ENCODE peak calls at places on chromosomes 3 and 15, in eight cellular contexts. One of them, this sample, is unnamed.

GRCh38 chr3:122227036-122227781 is 43.7 kb downstream of the CASR start:
- DNase-seq in fibroblast of lung: no peak
- DNase-seq in uterus: no peak
- DNase-seq in Peyer's patch: no peak
- DNase-seq in PC-3: no peak
- DNase-seq in GM23248: no peak
- DNase-seq in SJSA1: no peak
- DNase-seq in lower lobe of right lung: no peak
- DNase-seq in this sample: no peak

GRCh38 chr3:48938156-48938555 is 19.5 kb downstream of the ARIH2 start:
- DNase-seq in PC-3: peak; percentile 67
- DNase-seq in uterus: no peak
- DNase-seq in fibroblast of lung: no peak
- DNase-seq in GM23248: no peak
- DNase-seq in lower lobe of right lung: no peak
- DNase-seq in SJSA1: no peak
- DNase-seq in Peyer's patch: no peak
- DNase-seq in this sample: no peak

GRCh38 chr3:192906940-192907339 is 10.7 kb downstream of the MB21D2 start:
- DNase-seq in Peyer's patch: no peak
- DNase-seq in lower lobe of right lung: no peak
- DNase-seq in SJSA1: no peak
- DNase-seq in fibroblast of lung: no peak
- DNase-seq in uterus: no peak
- DNase-seq in PC-3: peak; percentile 76
- DNase-seq in GM23248: no peak
- DNase-seq in this sample: no peak

GRCh38 chr15:88399021-88399685 is 68.0 kb downstream of the MRPL46 start:
- DNase-seq in Peyer's patch: no peak
- DNase-seq in GM23248: no peak
- DNase-seq in fibroblast of lung: no peak
- DNase-seq in uterus: no peak
- DNase-seq in PC-3: no peak
- DNase-seq in lower lobe of right lung: no peak
- DNase-seq in SJSA1: no peak
- DNase-seq in this sample: no peak

GRCh38 chr15:55276324-55276723 is 13.3 kb downstream of the RAB27A start:
- DNase-seq in GM23248: no peak
- DNase-seq in Peyer's patch: no peak
- DNase-seq in SJSA1: no peak
- DNase-seq in PC-3: no peak
- DNase-seq in fibroblast of lung: no peak
- DNase-seq in lower lobe of right lung: no peak
- DNase-seq in uterus: no peak
- DNase-seq in this sample: no peak

GRCh38 chr3:146504546-146505197 is 35.3 kb upstream of the PLSCR2 start:
- DNase-seq in GM23248: no peak
- DNase-seq in SJSA1: no peak
- DNase-seq in PC-3: peak; percentile 62
- DNase-seq in Peyer's patch: no peak
- DNase-seq in lower lobe of right lung: no peak
- DNase-seq in fibroblast of lung: no peak
- DNase-seq in uterus: no peak
- DNase-seq in this sample: no peak

GRCh38 chr3:88180398-88180999 is 30.7 kb downstream of the C3orf38 start:
- DNase-seq in Peyer's patch: no peak
- DNase-seq in uterus: no peak
- DNase-seq in GM23248: peak; percentile 62
- DNase-seq in lower lobe of right lung: no peak
- DNase-seq in PC-3: peak; percentile 69
- DNase-seq in SJSA1: no peak
- DNase-seq in fibroblast of lung: peak; percentile 71
- DNase-seq in this sample: no peak

GRCh38 chr3:30752961-30753360 is 141.5 kb downstream of the GADL1 start:
- DNase-seq in fibroblast of lung: peak; percentile 87
- DNase-seq in lower lobe of right lung: no peak
- DNase-seq in GM23248: peak; percentile 88
- DNase-seq in PC-3: peak; percentile 85
- DNase-seq in SJSA1: no peak
- DNase-seq in Peyer's patch: no peak
- DNase-seq in uterus: no peak
- DNase-seq in this sample: no peak

GRCh38 chr3:110973263-110973895 is 98.2 kb upstream of the NECTIN3 start:
- DNase-seq in GM23248: no peak
- DNase-seq in Peyer's patch: no peak
- DNase-seq in SJSA1: no peak
- DNase-seq in PC-3: no peak
- DNase-seq in uterus: no peak
- DNase-seq in fibroblast of lung: no peak
- DNase-seq in lower lobe of right lung: no peak
- DNase-seq in this sample: no peak

GRCh38 chr3:109952924-109953323 is 615.6 kb upstream of the DPPA4 start:
- DNase-seq in PC-3: no peak
- DNase-seq in SJSA1: no peak
- DNase-seq in lower lobe of right lung: no peak
- DNase-seq in fibroblast of lung: peak; percentile 38
- DNase-seq in uterus: no peak
- DNase-seq in GM23248: no peak
- DNase-seq in Peyer's patch: no peak
- DNase-seq in this sample: no peak

GRCh38 chr15:58472821-58473581 is 41.2 kb downstream of the LIPC start:
- DNase-seq in SJSA1: no peak
- DNase-seq in PC-3: peak; percentile 33
- DNase-seq in lower lobe of right lung: no peak
- DNase-seq in GM23248: no peak
- DNase-seq in uterus: no peak
- DNase-seq in fibroblast of lung: no peak
- DNase-seq in Peyer's patch: no peak
- DNase-seq in this sample: no peak

GRCh38 chr3:10495614-10496013 is 9.8 kb downstream of the ATP2B2 start:
- DNase-seq in fibroblast of lung: no peak
- DNase-seq in Peyer's patch: no peak
- DNase-seq in PC-3: no peak
- DNase-seq in lower lobe of right lung: no peak
- DNase-seq in uterus: no peak
- DNase-seq in SJSA1: no peak
- DNase-seq in GM23248: no peak
- DNase-seq in this sample: no peak

GRCh38 chr3:143856252-143856977 is 8.1 kb upstream of the SLC9A9 start:
- DNase-seq in lower lobe of right lung: no peak
- DNase-seq in SJSA1: no peak
- DNase-seq in uterus: no peak
- DNase-seq in PC-3: no peak
- DNase-seq in Peyer's patch: no peak
- DNase-seq in GM23248: no peak
- DNase-seq in fibroblast of lung: no peak
- DNase-seq in this sample: no peak

GRCh38 chr3:183844606-183845005 is 19.2 kb upstream of the MAP6D1 start:
- DNase-seq in Peyer's patch: no peak
- DNase-seq in fibroblast of lung: peak; percentile 85
- DNase-seq in lower lobe of right lung: no peak
- DNase-seq in uterus: no peak
- DNase-seq in GM23248: peak; percentile 90
- DNase-seq in PC-3: peak; percentile 87
- DNase-seq in SJSA1: no peak
- DNase-seq in this sample: no peak

GRCh38 chr3:183845608-183846288 is 20.4 kb upstream of the MAP6D1 start:
- DNase-seq in lower lobe of right lung: no peak
- DNase-seq in PC-3: peak; percentile 65
- DNase-seq in SJSA1: no peak
- DNase-seq in Peyer's patch: no peak
- DNase-seq in uterus: no peak
- DNase-seq in fibroblast of lung: no peak
- DNase-seq in GM23248: peak; percentile 24
- DNase-seq in this sample: no peak

GRCh38 chr3:183839751-183840150 is 14.4 kb upstream of the MAP6D1 start:
- DNase-seq in GM23248: no peak
- DNase-seq in PC-3: no peak
- DNase-seq in fibroblast of lung: no peak
- DNase-seq in lower lobe of right lung: no peak
- DNase-seq in uterus: no peak
- DNase-seq in SJSA1: no peak
- DNase-seq in Peyer's patch: no peak
- DNase-seq in this sample: no peak

GRCh38 chr3:183845090-183845489 is 19.7 kb upstream of the MAP6D1 start:
- DNase-seq in GM23248: no peak
- DNase-seq in lower lobe of right lung: no peak
- DNase-seq in Peyer's patch: no peak
- DNase-seq in uterus: no peak
- DNase-seq in fibroblast of lung: no peak
- DNase-seq in SJSA1: no peak
- DNase-seq in PC-3: peak; percentile 79
- DNase-seq in this sample: no peak
- H3K27ac ChIP-seq in GM23248: peak overlapping the region; percentile 63
- H3K27ac ChIP-seq in lower lobe of right lung: no peak overlapping the region
- H3K27ac ChIP-seq in Peyer's patch: no peak overlapping the region
- H3K27ac ChIP-seq in uterus: no peak overlapping the region
- H3K27ac ChIP-seq in fibroblast of lung: no peak overlapping the region
- H3K27ac ChIP-seq in SJSA1: peak overlapping the region; percentile 27
- H3K27ac ChIP-seq in PC-3: peak overlapping the region; percentile 69
- H3K27ac ChIP-seq in this sample: no peak overlapping the region

DNA sequence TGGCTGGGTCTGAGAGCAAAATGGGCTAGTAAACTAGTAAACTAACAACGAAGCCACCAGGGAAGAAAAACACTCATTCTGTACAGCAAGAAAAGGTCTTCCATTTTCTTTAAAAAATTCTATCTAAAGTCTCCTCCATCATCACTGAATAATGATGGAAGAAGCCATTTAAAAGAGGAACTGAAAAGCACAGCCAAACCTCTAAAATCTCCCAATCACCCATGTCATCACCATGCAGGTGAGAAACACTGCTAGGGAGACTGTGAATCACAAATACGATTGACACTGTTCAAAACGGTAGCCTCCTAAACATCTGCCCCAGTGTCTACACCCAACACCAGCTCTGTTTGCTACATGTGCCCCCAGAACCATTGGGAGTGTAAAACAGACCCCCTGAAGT is 140.4 kb downstream of the RORA start:
- DNase-seq in SJSA1: no peak
- DNase-seq in Peyer's patch: no peak
- DNase-seq in lower lobe of right lung: no peak
- DNase-seq in fibroblast of lung: no peak
- DNase-seq in uterus: no peak
- DNase-seq in PC-3: no peak
- DNase-seq in GM23248: no peak
- DNase-seq in this sample: no peak
- H3K27me3 ChIP-seq in SJSA1: no peaks in the 10 kb centered on the region
- H3K27me3 ChIP-seq in Peyer's patch: no peaks in the 10 kb centered on the region
- H3K27me3 ChIP-seq in lower lobe of right lung: peaks cover 3% of the 10 kb centered on the region
- H3K27me3 ChIP-seq in fibroblast of lung: no peaks in the 10 kb centered on the region
- H3K27me3 ChIP-seq in uterus: no peaks in the 10 kb centered on the region
- H3K27me3 ChIP-seq in PC-3: peaks cover 10% of the 10 kb centered on the region
- H3K27me3 ChIP-seq in GM23248: no peaks in the 10 kb centered on the region
- H3K27me3 ChIP-seq in this sample: no peaks in the 10 kb centered on the region

GRCh38 chr3:66709464-66710058 is 208.7 kb upstream of the LRIG1 start:
- DNase-seq in GM23248: no peak
- DNase-seq in uterus: no peak
- DNase-seq in lower lobe of right lung: no peak
- DNase-seq in fibroblast of lung: no peak
- DNase-seq in SJSA1: no peak
- DNase-seq in Peyer's patch: no peak
- DNase-seq in PC-3: no peak
- DNase-seq in this sample: no peak

GRCh38 chr3:66715806-66716205 is 215.0 kb upstream of the LRIG1 start:
- DNase-seq in GM23248: no peak
- DNase-seq in lower lobe of right lung: no peak
- DNase-seq in SJSA1: no peak
- DNase-seq in PC-3: no peak
- DNase-seq in Peyer's patch: no peak
- DNase-seq in uterus: no peak
- DNase-seq in fibroblast of lung: no peak
- DNase-seq in this sample: no peak

DNA sequence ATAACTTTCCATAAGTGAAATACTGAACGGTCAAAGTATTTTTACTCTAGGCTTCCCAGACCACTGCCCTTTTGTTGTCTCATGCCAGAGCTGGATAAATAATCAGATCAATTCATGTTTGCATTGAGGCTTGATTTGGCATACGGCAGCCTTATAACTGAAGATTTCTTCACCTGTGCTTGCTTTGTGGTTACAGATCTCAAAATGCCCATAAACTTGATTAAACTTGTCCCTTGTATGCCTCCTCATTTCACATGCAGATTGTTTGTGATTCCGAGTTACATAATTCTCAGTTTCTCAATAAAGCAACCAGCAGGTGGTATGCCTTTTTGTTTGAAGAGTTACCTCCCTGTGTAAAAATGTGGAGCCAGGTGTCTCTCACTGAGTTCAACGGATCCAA is 211.4 kb upstream of the LRIG1 start:
- DNase-seq in Peyer's patch: no peak
- DNase-seq in lower lobe of right lung: no peak
- DNase-seq in SJSA1: no peak
- DNase-seq in GM23248: no peak
- DNase-seq in uterus: no peak
- DNase-seq in fibroblast of lung: no peak
- DNase-seq in PC-3: no peak
- DNase-seq in this sample: no peak
- H3K27ac ChIP-seq in Peyer's patch: no peak overlapping the region
- H3K27ac ChIP-seq in lower lobe of right lung: no peak overlapping the region
- H3K27ac ChIP-seq in SJSA1: no peak overlapping the region
- H3K27ac ChIP-seq in GM23248: no peak overlapping the region
- H3K27ac ChIP-seq in uterus: no peak overlapping the region
- H3K27ac ChIP-seq in fibroblast of lung: no peak overlapping the region
- H3K27ac ChIP-seq in PC-3: no peak overlapping the region
- H3K27ac ChIP-seq in this sample: no peak overlapping the region

GRCh38 chr3:171459942-171460225 is 321 bp downstream of the TNIK start:
- DNase-seq in GM23248: no peak
- DNase-seq in lower lobe of right lung: no peak
- DNase-seq in Peyer's patch: no peak
- DNase-seq in PC-3: peak; percentile 9
- DNase-seq in uterus: no peak
- DNase-seq in fibroblast of lung: no peak
- DNase-seq in SJSA1: no peak
- DNase-seq in this sample: no peak
- H3K27me3 ChIP-seq in GM23248: peaks cover 6% of the 10 kb centered on the region
- H3K27me3 ChIP-seq in lower lobe of right lung: peaks cover 6% of the 10 kb centered on the region
- H3K27me3 ChIP-seq in Peyer's patch: no peaks in the 10 kb centered on the region
- H3K27me3 ChIP-seq in PC-3: no peaks in the 10 kb centered on the region
- H3K27me3 ChIP-seq in uterus: no peaks in the 10 kb centered on the region
- H3K27me3 ChIP-seq in fibroblast of lung: no peaks in the 10 kb centered on the region
- H3K27me3 ChIP-seq in SJSA1: peaks cover 15% of the 10 kb centered on the region
- H3K27me3 ChIP-seq in this sample: no peaks in the 10 kb centered on the region

GRCh38 chr15:39784638-39785037 is 2.0 kb upstream of the FSIP1 start:
- DNase-seq in lower lobe of right lung: no peak
- DNase-seq in uterus: no peak
- DNase-seq in SJSA1: no peak
- DNase-seq in GM23248: no peak
- DNase-seq in fibroblast of lung: no peak
- DNase-seq in Peyer's patch: no peak
- DNase-seq in PC-3: no peak
- DNase-seq in this sample: no peak
- H3K27ac ChIP-seq in lower lobe of right lung: no peak overlapping the region
- H3K27ac ChIP-seq in uterus: peak overlapping the region; percentile 15
- H3K27ac ChIP-seq in SJSA1: peak overlapping the region; percentile 31
- H3K27ac ChIP-seq in GM23248: peak overlapping the region; percentile 65
- H3K27ac ChIP-seq in fibroblast of lung: no peak overlapping the region
- H3K27ac ChIP-seq in Peyer's patch: no peak overlapping the region
- H3K27ac ChIP-seq in PC-3: peak overlapping the region; percentile 73
- H3K27ac ChIP-seq in this sample: no peak overlapping the region

GRCh38 chr3:194284351-194284750 is 66.8 kb downstream of the CPN2 start:
- DNase-seq in Peyer's patch: no peak
- DNase-seq in GM23248: no peak
- DNase-seq in lower lobe of right lung: peak; percentile 14
- DNase-seq in fibroblast of lung: no peak
- DNase-seq in PC-3: no peak
- DNase-seq in SJSA1: no peak
- DNase-seq in uterus: peak; percentile 7
- DNase-seq in this sample: no peak
- H3K27me3 ChIP-seq in Peyer's patch: no peaks in the 10 kb centered on the region
- H3K27me3 ChIP-seq in GM23248: no peaks in the 10 kb centered on the region
- H3K27me3 ChIP-seq in lower lobe of right lung: peaks cover 7% of the 10 kb centered on the region
- H3K27me3 ChIP-seq in fibroblast of lung: peaks cover 7% of the 10 kb centered on the region
- H3K27me3 ChIP-seq in PC-3: no peaks in the 10 kb centered on the region
- H3K27me3 ChIP-seq in SJSA1: no peaks in the 10 kb centered on the region
- H3K27me3 ChIP-seq in uterus: no peaks in the 10 kb centered on the region
- H3K27me3 ChIP-seq in this sample: no peaks in the 10 kb centered on the region